ENCODE peak calls at places on chromosomes 4 and X, in four cellular contexts. S is mammary epithelial cell, F is GM04504, J is activated gamma-delta T cell treated with Interleukin-2 at 50 U/mL for 16 hours. W is an unnamed sample.

GRCh38 chrX:138865093-138865649 is 153.7 kb upstream of the FGF13 start:
- DNase-seq in S (no peak), J (no peak), F (no peak), W (no peak)

GRCh38 chr4:107131295-107131694 is 95.2 kb upstream of the DKK2 start:
- DNase-seq in S (no peak), F (no peak), J (no peak), W (no peak)

GRCh38 chrX:19647731-19648588 is 132.7 kb upstream of the MAP3K15 start:
- DNase-seq in F (no peak), J (no peak), S (peak; percentile 68), W (no peak)

GRCh38 chr4:186294160-186294559 is 28.2 kb downstream of the F11 start:
- DNase-seq in S (no peak), F (no peak), J (no peak), W (no peak)

GRCh38 chrX:14948701-14949100 is 75.5 kb downstream of the MOSPD2 start:
- DNase-seq in J (no peak), F (no peak), S (peak; percentile 46), W (no peak)

GRCh38 chr4:156765277-156765676 is 206.3 kb downstream of the PDGFC start:
- DNase-seq in J (no peak), F (no peak), S (no peak), W (no peak)

GRCh38 chrX:1486749-1487361 is 34.1 kb upstream of the ASMTL start:
- DNase-seq in F (no peak), J (no peak), S (no peak), W (no peak)

GRCh38 chr4:53706422-53707032 is 115.2 kb upstream of the LNX1 start:
- DNase-seq in J (no peak), F (no peak), S (peak; percentile 48), W (peak; percentile 27)

GRCh38 chr4:189021831-189022230 is 882.6 kb downstream of the TRIML1 start:
- DNase-seq in J (no peak), S (no peak), F (no peak), W (peak; percentile 27)

GRCh38 chr4:153488006-153488718 is 22.0 kb downstream of the TMEM131L start:
- DNase-seq in F (no peak), J (peak; percentile 65), S (peak; percentile 69), W (no peak)

GRCh38 chr4:87196146-87196545 is 24.3 kb downstream of the KLHL8 start:
- DNase-seq in S (no peak), F (no peak), J (no peak), W (no peak)

GRCh38 chr4:108303488-108304177 is 134.9 kb upstream of the LEF1 start:
- DNase-seq in S (peak; percentile 15), F (no peak), J (no peak), W (no peak)

GRCh38 chr4:110132822-110133719 is 65.3 kb downstream of the ELOVL6 start:
- DNase-seq in J (no peak), F (no peak), S (no peak), W (no peak)

GRCh38 chr4:133148690-133149363 is at the start of gene PCDH10:
- DNase-seq in F (peak; percentile 95), S (peak; percentile 77), J (no peak), W (peak; percentile 86)